ENCODE peak calls at places on chromosomes 6 and 20, in five cellular contexts. I, X, O, A and R are unnamed samples.

GRCh38 chr6:12311106-12311505 is 20.9 kb downstream of the EDN1 start:
- DNase-seq in X (peak; percentile 50), A (no peak), O (peak; percentile 27), I (no peak), R (no peak)

GRCh38 chr6:142805042-142805441 is 139.9 kb downstream of the HIVEP2 start:
- DNase-seq in I (no peak), A (no peak), O (no peak), X (no peak), R (no peak)

GRCh38 chr6:163186527-163186926 is 228.0 kb upstream of the QKI start:
- DNase-seq in O (no peak), X (no peak), I (no peak), A (no peak), R (no peak)

GRCh38 chr6:150079604-150080003 is 10.7 kb upstream of the ULBP3 start:
- DNase-seq in I (no peak), X (no peak), O (no peak), A (peak; percentile 23), R (peak; percentile 85)

GRCh38 chr20:24987244-24987643 is 5.3 kb downstream of the APMAP start:
- DNase-seq in X (no peak), I (no peak), O (no peak), A (no peak), R (no peak)

GRCh38 chr6:31578461-31579118 is 3.2 kb downstream of the TNF start:
- DNase-seq in A (no peak), O (no peak), I (no peak), X (no peak), R (no peak)

GRCh38 chr20:5827861-5828260 is 77.7 kb downstream of the SHLD1 start:
- DNase-seq in A (no peak), O (no peak), I (no peak), X (no peak), R (no peak)

GRCh38 chr6:166770216-166771116 is 143.4 kb upstream of the RPS6KA2 start:
- DNase-seq in A (no peak), O (peak; percentile 39), X (no peak), I (no peak), R (no peak)

GRCh38 chr20:52496191-52496590 is 304.6 kb upstream of the ZFP64 start:
- DNase-seq in X (no peak), I (no peak), O (no peak), A (no peak), R (no peak)

GRCh38 chr20:21767739-21768223 is 62.3 kb downstream of the PAX1 start:
- DNase-seq in O (peak; percentile 96), X (no peak), I (no peak), A (peak; percentile 81), R (no peak)

GRCh38 chr6:35677456-35677855 is 11.3 kb downstream of the FKBP5 start:
- DNase-seq in O (no peak), X (no peak), A (no peak), I (no peak), R (no peak)

GRCh38 chr6:43804550-43805223 is 34.7 kb downstream of the VEGFA start:
- DNase-seq in I (no peak), X (no peak), O (no peak), A (no peak), R (no peak)

GRCh38 chr20:57205625-57206219 is 60.7 kb downstream of the BMP7 start:
- DNase-seq in I (peak; percentile 81), O (no peak), X (no peak), A (no peak), R (no peak)

GRCh38 chr6:80466981-80467380 is 360.5 kb downstream of the BCKDHB start:
- DNase-seq in A (no peak), I (no peak), X (no peak), O (no peak), R (no peak)

GRCh38 chr6:52787917-52788316 is 15.7 kb downstream of the GSTA1 start:
- DNase-seq in A (no peak), X (no peak), O (no peak), I (no peak), R (no peak)

GRCh38 chr6:107440935-107441334 is 18.4 kb downstream of the PDSS2 start:
- DNase-seq in I (no peak), A (no peak), X (no peak), O (no peak), R (no peak)

GRCh38 chr6:135906542-135906941 is 55.0 kb downstream of the PDE7B start:
- DNase-seq in X (no peak), I (no peak), A (no peak), O (no peak), R (no peak)

GRCh38 chr20:31764641-31765305 is 25.7 kb downstream of the TPX2 start:
- DNase-seq in A (no peak), O (no peak), I (no peak), X (no peak), R (no peak)

GRCh38 chr6:121896363-121896762 is 460.9 kb downstream of the GJA1 start:
- DNase-seq in X (no peak), I (no peak), O (no peak), A (no peak), R (no peak)

GRCh38 chr20:45347936-45348809 is at the start of gene SDC4:
- DNase-seq in A (peak; percentile 77), O (peak; percentile 63), I (no peak), X (peak; percentile 44), R (no peak)

GRCh38 chr6:166101819-166102419 is 65.7 kb downstream of the TBXT start:
- DNase-seq in I (no peak), X (no peak), A (no peak), O (no peak), R (no peak)

GRCh38 chr20:46058656-46059281 is 29.8 kb downstream of the SLC12A5 start:
- DNase-seq in X (no peak), I (no peak), A (peak; percentile 67), O (peak; percentile 86), R (no peak)

GRCh38 chr6:2986722-2987196 is 12.9 kb upstream of the NQO2 start:
- DNase-seq in A (no peak), X (no peak), O (no peak), I (no peak), R (no peak)

DNA sequence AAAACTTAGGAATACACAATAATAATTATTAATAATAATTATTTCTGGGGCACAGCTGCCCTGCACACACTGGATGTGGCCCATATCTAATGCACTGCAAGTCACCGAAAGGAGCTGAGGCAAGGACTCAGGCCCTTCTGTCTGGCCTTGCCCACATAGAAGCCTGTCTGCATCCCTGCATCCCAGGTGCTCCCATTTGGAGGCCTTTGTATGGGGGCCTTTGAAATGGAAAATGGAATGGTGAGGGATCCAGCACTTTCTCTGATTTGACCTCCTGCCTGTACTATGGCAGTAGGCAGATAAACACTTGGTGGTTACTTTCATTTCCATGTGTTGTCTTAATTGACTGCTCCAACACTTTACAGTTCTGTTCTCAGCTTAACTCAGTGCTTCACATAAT is 75.7 kb upstream of the PTCHD4 start:
- DNase-seq in I (no peak), O (no peak), X (no peak), A (no peak), R (no peak)
- TF ChIP-seq EZH2 in I (no peak), O (no peak), X (no peak), A (no peak), R (no peak)

GRCh38 chr20:7741866-7742265 is 198.4 kb downstream of the HAO1 start:
- DNase-seq in A (no peak), O (no peak), I (no peak), X (peak; percentile 42), R (no peak)
- TF ChIP-seq EZH2 in A (no peak), O (no peak), I (no peak), X (no peak), R (no peak)

DNA sequence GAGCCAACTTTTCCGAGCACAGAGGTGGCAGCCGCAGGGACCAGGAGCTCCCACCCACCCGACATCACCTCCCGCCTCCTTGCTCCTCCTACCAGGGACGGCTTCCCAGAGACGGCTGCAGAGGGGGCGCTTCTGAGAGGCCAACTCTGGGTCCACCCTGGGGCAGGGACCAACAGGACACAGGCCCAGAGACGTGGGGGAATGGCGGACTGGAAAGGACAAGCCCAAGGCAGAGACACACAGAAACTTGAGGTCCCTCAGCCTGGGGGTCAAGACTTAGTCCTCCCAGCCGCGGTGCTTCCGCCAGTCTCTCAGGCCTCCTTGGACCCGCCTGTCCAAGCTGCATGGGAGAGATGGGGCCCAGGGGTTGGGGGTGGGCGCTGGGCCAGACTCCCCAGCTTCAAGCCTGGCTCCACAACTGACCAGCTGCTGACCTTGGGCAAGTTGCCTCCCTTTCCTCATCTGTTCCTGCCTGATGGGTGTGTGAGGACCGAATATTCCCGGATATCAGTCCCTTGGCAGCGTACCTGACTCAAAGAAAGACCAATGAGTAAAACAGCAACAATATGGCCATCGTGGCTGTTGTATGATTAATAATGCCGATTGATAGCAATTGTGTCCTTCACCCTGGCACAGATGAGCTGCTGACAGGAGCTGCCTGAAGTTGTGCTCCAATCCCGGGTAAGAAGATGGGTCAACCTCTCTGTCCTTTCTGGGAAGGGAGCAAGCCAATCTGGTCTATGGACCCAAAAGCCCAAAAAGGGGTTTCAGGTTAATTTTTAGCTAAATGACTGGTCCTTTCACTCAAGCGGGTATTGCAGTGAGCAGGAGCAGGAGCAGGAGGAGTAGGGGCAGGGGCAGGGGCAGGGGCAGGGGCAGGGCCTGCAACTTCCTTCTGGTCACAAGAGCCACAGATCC is 165.0 kb downstream of the TAF4 start:
- DNase-seq in A (no peak), X (no peak), I (no peak), O (no peak), R (no peak)
- TF ChIP-seq EZH2 in A (no peak), X (no peak), I (no peak), O (no peak), R (no peak)

GRCh38 chr6:40586800-40587201 is 363 bp downstream of the LRFN2 start:
- DNase-seq in I (no peak), X (no peak), A (peak; percentile 10), O (peak; percentile 52), R (no peak)
- TF ChIP-seq EZH2 in I (no peak), X (no peak), A (peak; percentile 78), O (no peak), R (peak; percentile 48)

GRCh38 chr6:75203721-75204120 is 2.1 kb downstream of the COL12A1 start:
- DNase-seq in X (no peak), O (no peak), I (no peak), A (no peak), R (no peak)

GRCh38 chr6:75202676-75203131 is 3.1 kb downstream of the COL12A1 start:
- DNase-seq in I (no peak), O (peak; percentile 56), A (peak; percentile 21), X (no peak), R (no peak)

GRCh38 chr6:75201076-75201475 is 4.8 kb downstream of the COL12A1 start:
- DNase-seq in X (no peak), A (no peak), I (no peak), O (no peak), R (no peak)

GRCh38 chr6:75199856-75200255 is 6.0 kb downstream of the COL12A1 start:
- DNase-seq in A (no peak), X (no peak), O (no peak), I (no peak), R (no peak)

GRCh38 chr6:75201901-75202672 is 3.8 kb downstream of the COL12A1 start:
- DNase-seq in A (peak; percentile 74), X (peak; percentile 46), I (no peak), O (peak; percentile 76), R (no peak)
- TF ChIP-seq EZH2 in A (peak; percentile 77), X (no peak), I (no peak), O (peak; percentile 89), R (no peak)